ENCODE peak calls at places on chromosomes 6 and 20, in seven cellular contexts. X is fibroblast of mammary gland, M is epithelial cell of esophagus, B is SK-N-SH, D is left ventricle myocardium inferior, Y is PC-9, S is neural crest cell. T is an unnamed sample.

GRCh38 chr6:27873101-27874030 is 38.8 kb downstream of the OR2B2 start:
- DNase-seq in X (peak), M (peak), B (peak), D (peak), Y (peak), S (no peak), T (peak)

GRCh38 chr20:11001767-11002540 is 328.2 kb upstream of the JAG1 start:
- DNase-seq in X (peak), M (peak), B (no peak), D (no peak), Y (peak), S (no peak), T (peak)

GRCh38 chr6:74073429-74073828 is 377.4 kb downstream of the CD109 start:
- DNase-seq in X (peak), M (peak), B (no peak), D (no peak), Y (no peak), S (no peak), T (no peak)

GRCh38 chr6:88705601-88706000 is 257.8 kb downstream of the RNGTT start:
- DNase-seq in X (no peak), M (no peak), B (no peak), D (no peak), Y (no peak), S (no peak), T (no peak)

GRCh38 chr20:21099653-21100589 is 6.2 kb downstream of the LINC00237 start:
- DNase-seq in X (no peak), M (peak), B (peak), D (peak), Y (no peak), S (peak), T (peak)

GRCh38 chr6:161486903-161487531 is 213.2 kb upstream of the AGPAT4 start:
- DNase-seq in X (peak), M (peak), B (no peak), D (no peak), Y (no peak), S (no peak), T (no peak)

GRCh38 chr20:63319164-63320040 is 26.4 kb downstream of the COL20A1 start:
- DNase-seq in X (no peak), M (no peak), B (no peak), D (no peak), Y (no peak), S (no peak), T (no peak)

GRCh38 chr6:84825461-84825860 is 61.1 kb upstream of the TBX18 start:
- DNase-seq in X (peak), M (peak), B (no peak), D (no peak), Y (no peak), S (no peak), T (no peak)

GRCh38 chr6:26401987-26402658 is at the start of gene BTN3A1:
- DNase-seq in X (peak), M (peak), B (peak), D (peak), Y (peak), S (peak), T (peak)

GRCh38 chr6:13924146-13924948 is 405 bp upstream of the RNF182 start:
- DNase-seq in X (peak), M (peak), B (peak), D (peak), Y (no peak), S (peak), T (no peak)

GRCh38 chr20:61482901-61483300 is 230.8 kb downstream of the CDH4 start:
- DNase-seq in X (no peak), M (no peak), B (no peak), D (no peak), Y (no peak), S (no peak), T (no peak)

GRCh38 chr6:65692109-65692508 is 14.9 kb downstream of the EYS start:
- DNase-seq in X (no peak), M (no peak), B (no peak), D (no peak), Y (no peak), S (no peak), T (no peak)

GRCh38 chr6:69887026-69887425 is 20.7 kb downstream of the COL19A1 start:
- DNase-seq in X (no peak), M (peak), B (no peak), D (no peak), Y (no peak), S (no peak), T (no peak)

GRCh38 chr6:39228111-39228971 is 934 bp downstream of the KCNK5 start:
- DNase-seq in X (no peak), M (no peak), B (peak), D (no peak), Y (no peak), S (no peak), T (no peak)

GRCh38 chr20:53879048-53879684 is 191.2 kb downstream of the BCAS1 start:
- DNase-seq in X (no peak), M (no peak), B (no peak), D (no peak), Y (no peak), S (no peak), T (no peak)

GRCh38 chr20:53040678-53041674 is 68.8 kb downstream of the TSHZ2 start:
- DNase-seq in X (peak), M (peak), B (no peak), D (no peak), Y (no peak), S (no peak), T (peak)

GRCh38 chr6:144581807-144582537 is 296.8 kb downstream of the UTRN start:
- DNase-seq in X (peak), M (peak), B (peak), D (no peak), Y (no peak), S (no peak), T (peak)

GRCh38 chr20:47355489-47356219 is 845 bp downstream of the ZMYND8 start:
- DNase-seq in X (no peak), M (no peak), B (no peak), D (no peak), Y (no peak), S (no peak), T (no peak)

GRCh38 chr6:35128496-35128895 is 12.6 kb downstream of the TCP11 start:
- DNase-seq in X (no peak), M (no peak), B (no peak), D (no peak), Y (no peak), S (no peak), T (no peak)

GRCh38 chr6:1890987-1891386 is 281.3 kb downstream of the FOXC1 start:
- DNase-seq in X (no peak), M (no peak), B (no peak), D (no peak), Y (no peak), S (no peak), T (no peak)

GRCh38 chr6:1894954-1895353 is 285.2 kb downstream of the FOXC1 start:
- DNase-seq in X (no peak), M (peak), B (no peak), D (no peak), Y (peak), S (no peak), T (peak)

GRCh38 chr6:1892716-1893115 is 283.0 kb downstream of the FOXC1 start:
- DNase-seq in X (no peak), M (no peak), B (no peak), D (no peak), Y (no peak), S (no peak), T (no peak)

GRCh38 chr6:1895721-1896120 is 286.0 kb downstream of the FOXC1 start:
- DNase-seq in X (peak), M (peak), B (no peak), D (no peak), Y (no peak), S (no peak), T (no peak)

DNA sequence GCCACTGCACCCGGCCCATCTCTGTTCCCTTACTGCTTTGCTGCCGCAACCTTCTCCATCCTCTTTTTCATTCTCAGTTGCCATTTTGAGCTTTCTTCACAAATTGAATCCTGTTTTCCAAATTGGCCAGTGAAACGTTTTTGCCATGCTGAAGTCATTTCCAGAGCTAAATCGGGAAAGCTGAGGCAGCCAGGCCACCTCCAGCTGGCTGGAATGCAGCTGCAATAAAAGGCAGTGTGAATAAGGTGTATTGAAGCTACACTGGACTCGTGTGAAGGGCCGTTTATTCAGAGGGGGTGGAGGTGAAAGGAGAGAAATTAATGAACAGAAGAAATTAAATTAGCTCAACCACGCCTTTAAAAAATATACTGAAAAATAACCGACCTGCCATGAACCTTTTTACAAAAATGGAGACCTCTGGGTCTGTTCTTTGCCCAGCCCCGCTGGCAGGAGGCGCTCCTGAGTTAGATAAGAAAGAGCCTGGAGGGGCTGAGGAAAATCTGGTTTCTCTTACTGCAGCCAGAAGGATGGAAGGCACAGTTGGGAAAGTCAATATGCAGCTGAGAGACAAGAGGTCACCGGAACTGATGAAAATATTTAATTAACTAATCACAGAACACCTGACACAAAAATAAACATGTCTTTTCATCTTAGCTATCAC is 283.9 kb downstream of the FOXC1 start:
- DNase-seq in X (no peak), M (no peak), B (no peak), D (no peak), Y (no peak), S (no peak), T (peak)
- TF ChIP-seq CTCF in X (peak), M (no peak), B (peak), D (no peak), Y (no peak), S (peak), T (no peak)

GRCh38 chr20:6074145-6074561 is 20.3 kb upstream of the LRRN4 start:
- DNase-seq in X (peak), M (no peak), B (peak), D (no peak), Y (no peak), S (peak), T (no peak)
- TF ChIP-seq CTCF in X (peak), M (peak), B (peak), D (peak), Y (peak), S (peak), T (no peak)

GRCh38 chr20:48680650-48681049 is 147.1 kb downstream of the PREX1 start:
- DNase-seq in X (no peak), M (no peak), B (no peak), D (no peak), Y (no peak), S (no peak), T (no peak)
- TF ChIP-seq CTCF in X (no peak), M (no peak), B (no peak), D (no peak), Y (no peak), S (no peak), T (no peak)

DNA sequence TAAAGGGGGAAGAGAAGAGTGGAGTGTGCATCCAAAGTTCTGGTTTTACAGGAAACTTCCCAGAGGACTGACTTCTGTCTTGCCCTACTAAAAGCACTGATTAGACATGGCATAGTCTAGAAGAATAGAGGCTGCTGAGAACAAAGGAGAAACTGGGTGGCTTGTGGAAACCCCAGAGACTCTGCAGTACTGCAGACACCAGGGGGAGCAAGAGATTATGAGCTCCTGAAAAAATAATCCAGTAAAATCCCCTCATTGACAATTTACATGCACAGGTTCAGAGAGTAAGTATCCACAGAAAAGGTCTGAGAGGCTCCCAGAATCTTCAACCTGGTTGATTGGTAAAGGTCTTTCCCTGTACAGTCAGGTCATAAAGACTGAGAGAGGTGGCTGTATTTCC is 48.7 kb upstream of the CLVS2 start:
- DNase-seq in X (peak), M (peak), B (peak), D (no peak), Y (peak), S (peak), T (peak)
- TF ChIP-seq CTCF in X (peak), M (peak), B (no peak), D (peak), Y (peak), S (peak), T (peak)

DNA sequence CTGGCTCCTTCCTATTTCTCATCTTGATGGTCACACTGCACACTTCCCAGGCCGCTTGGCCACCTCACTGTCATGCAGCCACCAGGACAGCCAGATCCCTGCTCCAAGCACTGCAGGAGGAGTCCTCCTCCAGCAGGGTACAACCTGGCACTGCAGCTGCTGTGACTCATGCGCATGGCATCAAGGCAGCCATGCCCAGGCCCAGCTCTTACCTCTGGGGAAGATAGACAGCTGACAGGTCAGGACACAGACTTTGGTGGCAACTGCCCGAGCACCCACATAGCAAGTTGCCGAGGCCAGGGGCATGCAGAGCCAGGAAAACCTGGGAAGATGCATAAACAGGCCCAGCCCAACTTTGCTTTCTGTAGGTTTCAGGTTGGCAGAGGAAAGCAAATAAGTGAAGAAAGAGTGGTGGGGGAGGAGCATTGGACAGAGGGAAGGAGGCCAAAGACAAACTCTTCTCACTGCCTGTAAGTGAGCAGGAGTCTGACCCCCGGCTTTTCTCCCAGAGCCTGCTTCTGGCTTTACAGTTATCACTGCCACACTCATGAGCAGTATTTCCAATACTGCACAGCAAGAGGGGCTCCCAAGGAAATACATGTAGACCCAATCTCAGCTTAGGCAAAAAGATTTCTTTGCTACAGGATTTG is 38.8 kb downstream of the SLC22A3 start:
- DNase-seq in X (no peak), M (peak), B (no peak), D (peak), Y (peak), S (no peak), T (peak)
- TF ChIP-seq CTCF in X (no peak), M (peak), B (no peak), D (peak), Y (no peak), S (no peak), T (peak)